ENCODE peak calls at places on chromosomes 11 and 22, in seven cellular contexts. L is Karpas-422, Z is PC-3, Q is colonic mucosa, H is mesendoderm, R is neural progenitor cell, Y is mesenchymal stem cell. T is an unnamed sample.

GRCh38 chr22:29206372-29207230 is 905 bp downstream of the EMID1 start:
- DNase-seq in Z (no peak), Y (no peak), R (peak), Q (no peak), L (no peak), H (no peak), T (no peak)

GRCh38 chr11:119584193-119585037 is 144.6 kb downstream of the NECTIN1 start:
- DNase-seq in Y (peak), Z (peak), R (peak), L (no peak), H (peak), Q (peak), T (peak)

GRCh38 chr22:49208768-49209252 is 618.9 kb downstream of the BRD1 start:
- DNase-seq in Z (no peak), Q (no peak), L (peak), R (peak), H (peak), Y (no peak), T (peak)

GRCh38 chr11:23995891-23996290 is 501.0 kb upstream of the LUZP2 start:
- DNase-seq in Q (no peak), L (no peak), Z (peak), Y (peak), R (no peak), H (no peak), T (no peak)

GRCh38 chr11:64851831-64852337 is 7.4 kb upstream of the CDC42BPG start:
- DNase-seq in Z (no peak), L (peak), H (no peak), Q (no peak), Y (no peak), R (no peak), T (no peak)

GRCh38 chr11:44565746-44566558 is 489 bp downstream of the CD82 start:
- DNase-seq in Z (no peak), R (no peak), Q (no peak), Y (no peak), H (peak), L (no peak), T (no peak)

GRCh38 chr11:63629426-63629825 is 15.2 kb upstream of the PLAAT3 start:
- DNase-seq in R (no peak), Z (no peak), H (no peak), Q (no peak), L (no peak), Y (no peak), T (peak)

GRCh38 chr22:19687561-19688300 is 26.6 kb upstream of the SEPTIN5 start:
- DNase-seq in Z (no peak), Y (no peak), R (no peak), L (no peak), H (no peak), Q (no peak), T (peak)

GRCh38 chr22:26666035-26666338 is 8.6 kb downstream of the MIAT start:
- DNase-seq in R (no peak), Q (no peak), L (no peak), Y (no peak), Z (no peak), H (no peak), T (no peak)

GRCh38 chr22:50209893-50210292 is 9.1 kb downstream of the SELENOO start:
- DNase-seq in Y (peak), R (peak), L (peak), Z (peak), Q (peak), H (peak), T (peak)

GRCh38 chr11:68118753-68119448 is 2.3 kb downstream of the CHKA start:
- DNase-seq in Z (peak), R (peak), Q (no peak), Y (peak), L (peak), H (no peak), T (no peak)

GRCh38 chr22:42676059-42676607 is 26.9 kb upstream of the CYB5R3 start:
- DNase-seq in Z (no peak), Y (peak), H (no peak), Q (no peak), L (no peak), R (no peak), T (no peak)

GRCh38 chr11:124746621-124747243 is 5.3 kb downstream of the VSIG2 start:
- DNase-seq in Q (peak), Z (peak), R (peak), Y (peak), L (peak), H (peak), T (peak)

GRCh38 chr11:64834723-64835615 is 9.5 kb downstream of the CDC42BPG start:
- DNase-seq in H (no peak), R (no peak), L (no peak), Q (no peak), Y (no peak), Z (peak), T (no peak)

GRCh38 chr22:18905540-18906409 is at the start of gene DGCR6:
- DNase-seq in Q (no peak), L (no peak), Z (no peak), H (no peak), Y (no peak), R (no peak), T (no peak)

GRCh38 chr11:76512851-76513653 is 68.2 kb downstream of the EMSY start:
- DNase-seq in Y (peak), H (peak), R (peak), Q (no peak), L (peak), Z (peak), T (no peak)

GRCh38 chr11:58330861-58331260 is 28.0 kb downstream of the OR5B17 start:
- DNase-seq in H (no peak), Q (no peak), R (no peak), Y (peak), L (no peak), Z (peak), T (no peak)

GRCh38 chr22:30396871-30397655 is at the start of gene SEC14L2:
- DNase-seq in Q (peak), L (peak), R (peak), Y (peak), Z (peak), H (peak), T (peak)

GRCh38 chr11:68142028-68142412 is 20.8 kb upstream of the CHKA start:
- DNase-seq in Y (no peak), Z (peak), R (no peak), Q (no peak), L (no peak), H (no peak), T (peak)

GRCh38 chr22:17867160-17867785 is 93.0 kb upstream of the BID start:
- DNase-seq in L (no peak), H (no peak), R (no peak), Q (peak), Y (no peak), Z (no peak), T (no peak)

GRCh38 chr11:94946812-94947211 is 26.5 kb downstream of the CWC15 start:
- DNase-seq in R (no peak), L (no peak), Y (no peak), H (no peak), Z (no peak), Q (no peak), T (no peak)

GRCh38 chr11:9313648-9314290 is 624 bp downstream of the TMEM41B start:
- DNase-seq in Z (peak), Q (peak), R (peak), H (peak), L (peak), Y (peak), T (no peak)

GRCh38 chr11:86671386-86672006 is 920 bp downstream of the ME3 start:
- DNase-seq in Q (peak), Y (no peak), H (no peak), R (peak), Z (peak), L (no peak), T (peak)

GRCh38 chr11:90589735-90590134 is 366.9 kb upstream of the CHORDC1 start:
- DNase-seq in Q (no peak), Y (no peak), Z (no peak), R (no peak), L (no peak), H (no peak), T (no peak)

GRCh38 chr11:86398106-86398505 is 23.4 kb downstream of the CCDC81 start:
- DNase-seq in R (no peak), Q (no peak), L (no peak), H (no peak), Z (no peak), Y (no peak), T (no peak)

GRCh38 chr22:22892096-22893052 is 4.8 kb downstream of the IGLL5 start:
- DNase-seq in L (no peak), Y (no peak), Q (no peak), Z (no peak), R (no peak), H (no peak), T (no peak)

GRCh38 chr11:23564370-23564769 is 704.1 kb upstream of the CCDC179 start:
- DNase-seq in H (peak), L (no peak), Z (no peak), Y (no peak), Q (no peak), R (no peak), T (no peak)

GRCh38 chr11:93028959-93029536 is 59.6 kb downstream of the MTNR1B start:
- DNase-seq in L (no peak), Y (no peak), R (no peak), Z (no peak), H (no peak), Q (no peak), T (no peak)

GRCh38 chr11:12680246-12680939 is 6.2 kb downstream of the TEAD1 start:
- DNase-seq in R (peak), Y (peak), L (no peak), Z (peak), Q (peak), H (peak), T (peak)
- H3K9ac ChIP-seq in R (peak), Y (peak), L (no peak), Z (peak), Q (peak), H (peak), T (peak)

GRCh38 chr11:35362571-35362980 is 56.8 kb downstream of the SLC1A2 start:
- DNase-seq in H (peak), L (no peak), R (no peak), Z (peak), Q (no peak), Y (no peak), T (no peak)

GRCh38 chr11:35364101-35364780 is 55.1 kb downstream of the SLC1A2 start:
- DNase-seq in H (peak), R (peak), Z (peak), Y (peak), L (no peak), Q (peak), T (no peak)

GRCh38 chr11:35365961-35366360 is 53.4 kb downstream of the SLC1A2 start:
- DNase-seq in L (no peak), Z (no peak), H (no peak), R (no peak), Y (no peak), Q (no peak), T (no peak)

GRCh38 chr11:35365395-35365794 is 54.0 kb downstream of the SLC1A2 start:
- DNase-seq in Q (no peak), R (no peak), H (no peak), L (no peak), Z (no peak), Y (no peak), T (no peak)

DNA sequence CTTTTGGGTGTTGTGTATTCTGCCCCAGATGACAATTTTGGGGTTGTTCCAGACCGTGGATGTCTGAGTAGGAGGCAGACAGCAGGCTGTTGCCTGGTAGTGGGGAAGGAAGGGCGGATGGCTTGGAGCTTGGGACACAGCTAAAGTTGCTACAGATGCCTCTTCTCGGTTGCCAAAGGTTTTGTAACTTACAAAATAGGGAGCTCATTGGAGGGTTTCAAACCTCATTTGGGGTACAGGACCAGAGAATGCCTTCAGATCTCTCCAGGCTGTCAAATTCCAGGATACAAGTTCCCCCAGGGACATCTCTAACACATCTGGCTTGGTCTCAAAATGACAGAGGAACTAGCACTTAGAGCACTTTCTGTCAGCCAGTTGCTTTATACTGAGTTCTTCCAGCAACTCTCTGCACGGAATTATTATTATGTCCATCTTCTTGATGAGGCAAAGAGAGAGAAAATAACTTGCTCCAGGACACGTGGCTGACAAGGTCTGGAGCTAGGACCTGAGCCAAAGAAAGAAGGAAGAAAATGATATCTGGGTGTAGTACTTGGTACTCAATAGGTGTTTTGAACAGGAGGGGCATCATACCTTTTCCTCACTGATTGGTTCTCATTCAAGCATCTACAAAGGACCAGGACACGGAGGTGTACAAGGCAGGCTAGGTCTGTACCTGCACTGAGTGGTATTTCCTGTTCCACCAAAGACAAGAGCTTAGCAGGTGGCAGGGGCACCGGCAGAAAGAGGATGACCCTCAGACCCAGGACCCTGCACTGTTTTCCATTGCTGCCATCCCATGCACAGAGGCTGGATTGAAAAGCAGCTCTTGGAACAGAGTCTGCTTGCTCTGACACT is 55.9 kb downstream of the SLC1A2 start:
- DNase-seq in Z (no peak), R (no peak), L (no peak), Y (no peak), H (no peak), Q (no peak), T (no peak)
- H3K4me3 ChIP-seq in Z (no peak), R (no peak), L (no peak), Y (no peak), H (no peak), Q (no peak), T (no peak)

GRCh38 chr11:100340416-100341323 is 346.4 kb upstream of the ARHGAP42 start:
- DNase-seq in H (peak), L (no peak), Y (no peak), Q (no peak), R (no peak), Z (no peak), T (peak)
- H3K27ac ChIP-seq in H (no peak), L (no peak), Y (no peak), Q (no peak), R (no peak), Z (no peak), T (no peak)

GRCh38 chr11:126153006-126153405 is 58.4 kb downstream of the RPUSD4 start:
- DNase-seq in Q (no peak), R (no peak), H (no peak), Z (no peak), L (no peak), Y (no peak), T (no peak)
- H3K9ac ChIP-seq in Q (no peak), R (no peak), H (no peak), Z (no peak), L (no peak), Y (no peak), T (no peak)

GRCh38 chr11:70669281-70669680 is 271.0 kb downstream of the CTTN start:
- DNase-seq in H (no peak), L (no peak), Q (no peak), R (no peak), Y (no peak), Z (no peak), T (no peak)
- H3K4me3 ChIP-seq in H (no peak), L (no peak), Q (no peak), R (no peak), Y (no peak), Z (no peak), T (no peak)

GRCh38 chr11:34242037-34242625 is 115.7 kb downstream of the ABTB2 start:
- DNase-seq in R (no peak), L (no peak), Y (no peak), Z (no peak), Q (no peak), H (no peak), T (no peak)
- H3K27ac ChIP-seq in R (no peak), L (no peak), Y (no peak), Z (peak), Q (no peak), H (no peak), T (no peak)

GRCh38 chr11:66956689-66957290 is 1.4 kb downstream of the PC start:
- DNase-seq in R (peak), L (no peak), Q (no peak), Z (no peak), Y (peak), H (peak), T (peak)
- H3K9ac ChIP-seq in R (no peak), L (no peak), Q (no peak), Z (no peak), Y (peak), H (peak), T (no peak)

DNA sequence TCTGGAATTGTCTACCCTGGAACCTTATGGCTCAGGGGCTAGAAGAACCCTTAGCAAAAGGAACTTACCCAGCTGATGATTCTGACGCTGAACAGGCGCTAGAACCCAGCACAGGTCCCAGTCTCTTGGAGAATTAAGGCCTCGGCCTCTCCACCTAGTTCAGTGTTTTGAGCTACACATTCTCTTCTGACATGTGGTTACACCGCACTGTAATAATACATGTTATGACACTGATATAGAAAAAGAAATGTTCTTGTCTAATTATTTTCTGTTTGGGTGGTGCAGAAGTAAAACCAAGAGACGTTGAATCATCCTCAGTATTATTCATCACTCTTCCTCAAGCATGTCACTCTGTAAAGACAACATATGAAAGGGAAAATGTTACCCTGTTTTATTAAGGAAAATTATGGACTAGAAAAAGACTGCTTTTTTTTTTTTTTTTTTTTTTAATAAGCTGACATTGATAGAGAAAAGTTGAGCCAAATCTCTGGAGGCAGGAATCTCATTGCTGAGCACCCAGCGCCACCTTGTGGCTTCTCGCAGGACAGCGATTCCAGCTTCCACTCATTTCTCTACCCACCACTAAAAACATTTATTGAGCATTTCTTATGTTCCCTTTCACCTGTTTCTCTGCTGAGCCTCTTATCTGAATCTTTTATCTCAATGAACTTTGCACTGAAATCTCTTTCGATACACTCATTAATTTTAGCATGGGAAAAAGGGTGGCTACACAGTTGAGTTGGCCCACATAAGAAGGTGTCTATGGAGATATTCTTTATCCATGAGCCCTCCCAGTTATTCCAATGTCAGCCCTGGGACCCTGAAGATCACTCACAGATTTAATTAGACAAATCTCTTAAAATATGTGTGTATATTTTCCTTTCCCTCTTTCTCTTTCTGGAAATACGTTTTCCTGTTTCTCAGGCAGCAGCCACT is 12.6 kb upstream of the APLNR start:
- DNase-seq in Z (peak), H (peak), L (peak), Y (peak), R (peak), Q (peak), T (peak)
- H3K4me3 ChIP-seq in Z (no peak), H (no peak), L (no peak), Y (no peak), R (no peak), Q (no peak), T (no peak)

GRCh38 chr22:43742551-43742950 is 69.6 kb downstream of the EFCAB6 start:
- DNase-seq in L (no peak), Z (no peak), R (no peak), Q (no peak), Y (no peak), H (no peak), T (no peak)

GRCh38 chr22:43740587-43741270 is 71.4 kb downstream of the EFCAB6 start:
- DNase-seq in Y (no peak), L (no peak), H (no peak), Q (no peak), R (no peak), Z (no peak), T (no peak)

GRCh38 chr22:43743131-43743530 is 69.0 kb downstream of the EFCAB6 start:
- DNase-seq in Y (no peak), Q (no peak), Z (peak), H (peak), L (peak), R (peak), T (peak)

GRCh38 chr22:43745783-43746356 is 66.2 kb downstream of the EFCAB6 start:
- DNase-seq in R (no peak), Q (no peak), Y (no peak), L (no peak), Z (no peak), H (no peak), T (no peak)

GRCh38 chr22:43743929-43744643 is 68.0 kb downstream of the EFCAB6 start:
- DNase-seq in L (no peak), Z (no peak), Y (no peak), R (no peak), H (no peak), Q (no peak), T (no peak)
- H3K27ac ChIP-seq in L (no peak), Z (no peak), Y (no peak), R (no peak), H (no peak), Q (no peak), T (no peak)

DNA sequence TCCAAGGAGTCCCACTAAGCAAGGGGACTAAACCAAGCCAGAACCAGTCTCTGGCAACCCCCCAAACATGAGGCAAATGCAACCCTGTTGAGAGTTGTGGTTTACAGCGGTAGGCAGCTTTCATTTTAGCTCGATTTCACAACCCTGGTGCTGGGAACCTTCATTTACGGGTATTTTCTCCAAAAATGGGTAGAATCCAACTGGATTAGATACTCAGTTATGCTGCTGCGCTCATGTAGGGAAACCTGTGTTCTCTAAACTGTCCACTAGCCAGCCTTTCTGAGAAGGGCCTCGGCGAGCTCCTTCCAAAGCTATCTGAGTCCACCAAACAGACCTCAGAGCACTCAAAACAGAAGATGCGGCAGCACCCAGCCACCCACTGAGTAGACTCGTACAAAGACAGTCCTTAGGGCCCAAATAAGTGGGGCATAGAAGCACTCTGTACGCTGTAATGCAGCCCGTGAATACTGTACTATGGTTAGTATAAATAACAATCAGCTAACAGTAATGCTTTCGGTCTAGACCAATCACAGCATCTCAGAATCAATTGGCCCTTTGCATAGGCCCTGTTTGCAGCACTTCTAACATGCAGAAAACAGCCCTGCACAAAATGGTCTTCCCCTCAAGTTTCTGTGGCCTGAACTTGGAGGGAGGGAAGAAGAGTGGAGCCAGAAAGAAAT is 104.7 kb downstream of the ETS1 start:
- DNase-seq in H (no peak), L (no peak), Z (no peak), R (no peak), Q (no peak), Y (peak), T (no peak)
- H3K9ac ChIP-seq in H (no peak), L (peak), Z (no peak), R (no peak), Q (peak), Y (peak), T (no peak)

T was measured in endodermal cell.